ENCODE peak calls at places on chromosomes 4 and X, in eight cellular contexts. H is transverse colon, I is tibial nerve, A is HFF-Myc, L is dorsolateral prefrontal cortex, R is upper lobe of right lung, B is cardiac muscle cell, G is retinal pigment epithelial cell. P is an unnamed sample.

GRCh38 chr4:110510955-110511544 is 35.1 kb downstream of the ENPEP start:
- DNase-seq in H (no peak), I (no peak), A (no peak), L (no peak), R (no peak), B (peak; percentile 76), G (peak; percentile 24), P (no peak)

GRCh38 chr4:8607603-8608481 is 15.3 kb downstream of the CPZ start:
- DNase-seq in H (peak; percentile 23), I (no peak), A (no peak), L (no peak), R (no peak), B (peak; percentile 22), G (no peak), P (no peak)

GRCh38 chr4:38868055-38868965 is 704 bp downstream of the FAM114A1 start:
- DNase-seq in H (peak; percentile 57), I (peak; percentile 36), A (no peak), L (no peak), R (peak; percentile 75), B (peak; percentile 48), G (no peak), P (no peak)

GRCh38 chr4:19386786-19387185 is 864.9 kb upstream of the SLIT2 start:
- DNase-seq in H (no peak), I (no peak), A (no peak), L (no peak), R (no peak), B (no peak), G (no peak), P (no peak)

GRCh38 chr4:52868138-52868537 is 6.0 kb downstream of the RASL11B start:
- DNase-seq in H (no peak), I (no peak), A (no peak), L (peak; percentile 54), R (peak; percentile 63), B (no peak), G (no peak), P (no peak)

GRCh38 chrX:155747520-155747919 is 133.6 kb upstream of the VAMP7 start:
- DNase-seq in H (peak; percentile 77), I (peak; percentile 10), A (no peak), L (no peak), R (no peak), B (peak; percentile 10), G (peak; percentile 7), P (no peak)

GRCh38 chr4:47483722-47484121 is 1.4 kb upstream of the ATP10D start:
- DNase-seq in H (no peak), I (no peak), A (no peak), L (no peak), R (no peak), B (no peak), G (no peak), P (no peak)

GRCh38 chr4:159224412-159224811 is 121.5 kb downstream of the RAPGEF2 start:
- DNase-seq in H (no peak), I (no peak), A (no peak), L (no peak), R (no peak), B (no peak), G (no peak), P (no peak)

GRCh38 chrX:25011589-25012432 is 4.0 kb downstream of the ARX start:
- DNase-seq in H (no peak), I (no peak), A (no peak), L (no peak), R (no peak), B (no peak), G (no peak), P (no peak)

GRCh38 chr4:158200214-158200613 is 10.1 kb upstream of the TMEM144 start:
- DNase-seq in H (no peak), I (no peak), A (no peak), L (no peak), R (no peak), B (no peak), G (no peak), P (no peak)

GRCh38 chrX:3440981-3441380 is 94.5 kb upstream of the MXRA5 start:
- DNase-seq in H (no peak), I (no peak), A (no peak), L (no peak), R (no peak), B (no peak), G (no peak), P (no peak)

GRCh38 chr4:177051473-177052060 is 258.1 kb upstream of the NEIL3 start:
- DNase-seq in H (peak; percentile 7), I (no peak), A (no peak), L (no peak), R (no peak), B (peak; percentile 42), G (no peak), P (no peak)

GRCh38 chr4:182189107-182189878 is 53.9 kb upstream of the TENM3 start:
- DNase-seq in H (no peak), I (no peak), A (peak; percentile 84), L (no peak), R (no peak), B (peak; percentile 81), G (peak; percentile 75), P (no peak)

GRCh38 chr4:38983756-38984647 is 48.2 kb downstream of the TMEM156 start:
- DNase-seq in H (no peak), I (no peak), A (no peak), L (no peak), R (no peak), B (peak; percentile 30), G (no peak), P (no peak)

GRCh38 chr4:123449780-123450179 is 53.2 kb downstream of the SPRY1 start:
- DNase-seq in H (no peak), I (no peak), A (peak; percentile 25), L (no peak), R (no peak), B (peak; percentile 39), G (peak; percentile 94), P (no peak)

GRCh38 chr4:125085-125820 is 952 bp downstream of the ZNF718 start:
- DNase-seq in H (peak; percentile 53), I (no peak), A (no peak), L (peak; percentile 33), R (peak; percentile 73), B (peak; percentile 37), G (peak; percentile 11), P (no peak)

GRCh38 chrX:13376857-13377441 is 57.1 kb upstream of the ATXN3L start:
- DNase-seq in H (no peak), I (peak; percentile 24), A (peak; percentile 78), L (peak; percentile 21), R (no peak), B (peak; percentile 97), G (peak; percentile 60), P (no peak)

GRCh38 chr4:168183717-168184571 is 91.6 kb downstream of the ANXA10 start:
- DNase-seq in H (no peak), I (no peak), A (peak; percentile 22), L (no peak), R (no peak), B (peak; percentile 59), G (peak; percentile 9), P (no peak)

GRCh38 chrX:7109838-7110793 is 37.4 kb upstream of the STS start:
- DNase-seq in H (no peak), I (no peak), A (no peak), L (no peak), R (no peak), B (no peak), G (no peak), P (no peak)

GRCh38 chrX:119549327-119550016 is 15.7 kb downstream of the STEEP1 start:
- DNase-seq in H (no peak), I (no peak), A (no peak), L (no peak), R (no peak), B (no peak), G (peak; percentile 50), P (no peak)

GRCh38 chr4:20305976-20306375 is 54.3 kb downstream of the SLIT2 start:
- DNase-seq in H (no peak), I (no peak), A (no peak), L (no peak), R (no peak), B (peak; percentile 64), G (no peak), P (no peak)

GRCh38 chr4:84491420-84491819 is 7.7 kb downstream of the NKX6-1 start:
- DNase-seq in H (no peak), I (no peak), A (no peak), L (no peak), R (no peak), B (no peak), G (no peak), P (no peak)

GRCh38 chrX:103629295-103630170 is 758 bp downstream of the TCEAL1 start:
- DNase-seq in H (peak; percentile 60), I (peak; percentile 43), A (no peak), L (peak; percentile 64), R (peak; percentile 81), B (peak; percentile 74), G (no peak), P (no peak)
- TF ChIP-seq CTCF in H (peak; percentile 22), I (peak; percentile 51), A (peak; percentile 61), L (peak; percentile 56), R (peak; percentile 43), B (peak; percentile 60), G (peak; percentile 64), P (no peak)

DNA sequence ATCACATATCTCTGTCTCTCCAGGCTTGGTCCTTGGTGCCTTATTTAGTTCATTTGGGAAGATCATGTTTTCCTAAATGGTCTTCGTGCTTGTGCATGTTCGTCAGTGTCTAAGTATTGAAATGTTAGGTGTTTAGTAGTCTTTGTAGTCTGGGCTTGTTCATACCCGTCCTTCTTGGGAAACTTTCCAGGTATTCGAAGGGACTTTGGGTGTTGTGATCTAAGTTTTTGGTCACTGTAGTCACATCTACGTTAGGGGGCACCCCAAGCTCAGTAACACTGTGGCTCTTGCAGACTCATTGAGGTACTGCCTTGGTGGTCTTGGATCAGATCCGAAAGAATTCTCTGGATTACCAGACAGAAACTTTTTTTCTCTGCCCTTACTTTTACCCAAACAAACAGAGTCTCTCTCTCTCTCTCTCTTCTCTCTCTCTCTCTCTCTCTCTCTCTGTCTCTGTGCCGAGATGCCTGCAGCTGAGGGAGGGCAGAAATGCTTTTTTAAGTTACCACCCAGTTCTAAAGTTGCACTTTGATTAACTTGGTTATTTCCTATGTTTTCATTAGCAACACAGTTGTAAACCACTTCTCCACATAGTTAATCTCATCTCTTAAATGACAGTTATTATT is 67.6 kb upstream of the SLC7A3 start:
- DNase-seq in H (no peak), I (peak; percentile 19), A (peak; percentile 17), L (peak; percentile 35), R (no peak), B (peak; percentile 73), G (no peak), P (no peak)
- TF ChIP-seq CTCF in H (no peak), I (peak; percentile 48), A (peak; percentile 28), L (no peak), R (peak; percentile 26), B (peak; percentile 49), G (peak; percentile 35), P (peak; percentile 23)

GRCh38 chr4:89700766-89701165 is 136.2 kb downstream of the SNCA start:
- DNase-seq in H (no peak), I (no peak), A (no peak), L (no peak), R (no peak), B (no peak), G (no peak), P (no peak)
- TF ChIP-seq CTCF in H (no peak), I (no peak), A (no peak), L (no peak), R (no peak), B (no peak), G (no peak), P (no peak)

DNA sequence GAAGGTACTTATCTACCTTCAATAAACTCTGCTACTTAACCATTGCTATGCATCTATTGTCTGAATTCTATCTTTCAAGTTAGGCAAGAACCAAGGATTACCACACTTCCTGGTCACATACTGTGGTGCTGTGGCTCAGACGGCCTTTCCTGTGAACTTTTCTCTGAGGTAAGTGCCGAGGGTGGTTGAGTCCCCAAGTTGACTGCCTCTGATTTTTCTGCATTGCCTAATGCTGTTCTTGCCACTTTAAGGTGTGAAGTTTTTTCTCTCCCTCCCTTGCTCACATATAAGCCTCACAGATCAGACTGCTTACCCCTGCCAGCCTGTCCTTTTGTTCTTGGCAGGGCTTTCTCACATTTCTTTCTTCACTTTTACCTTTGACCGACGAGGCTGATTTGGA is 348.0 kb upstream of the POU3F4 start:
- DNase-seq in H (no peak), I (no peak), A (no peak), L (no peak), R (no peak), B (no peak), G (no peak), P (no peak)
- TF ChIP-seq CTCF in H (no peak), I (no peak), A (no peak), L (no peak), R (no peak), B (no peak), G (no peak), P (no peak)